ENCODE peak calls at places on chromosomes 4 and X, in six cellular contexts. U, L, X, D, Y and H are unnamed samples.

GRCh38 chr4:142752331-142752830 is 93.7 kb downstream of the INPP4B start:
- DNase-seq in L (no peak), Y (no peak), X (no peak), U (no peak), D (no peak), H (no peak)

GRCh38 chr4:16579866-16580265 is 318.6 kb downstream of the LDB2 start:
- DNase-seq in D (no peak), Y (no peak), X (no peak), L (no peak), U (no peak), H (no peak)

GRCh38 chr4:159526172-159526571 is 423.3 kb downstream of the RAPGEF2 start:
- DNase-seq in D (no peak), X (no peak), U (no peak), Y (no peak), L (no peak), H (no peak)

GRCh38 chr4:47510036-47510435 is 25.0 kb downstream of the ATP10D start:
- DNase-seq in U (no peak), D (no peak), L (no peak), X (no peak), Y (no peak), H (no peak)

GRCh38 chr4:105191621-105192210 is 45.0 kb downstream of the TET2 start:
- DNase-seq in L (peak; percentile 81), U (no peak), Y (no peak), D (no peak), X (no peak), H (no peak)

GRCh38 chrX:140712413-140713173 is 3.0 kb downstream of the LINC00632 start:
- DNase-seq in X (peak; percentile 60), U (no peak), L (no peak), D (peak; percentile 44), Y (no peak), H (no peak)

GRCh38 chrX:55240788-55241187 is 20.6 kb downstream of the PAGE5 start:
- DNase-seq in Y (no peak), L (no peak), X (no peak), U (no peak), D (no peak), H (no peak)

GRCh38 chr4:121326580-121326979 is 54.2 kb downstream of the QRFPR start:
- DNase-seq in Y (no peak), U (no peak), L (no peak), X (no peak), D (no peak), H (no peak)

GRCh38 chr4:139522457-139522856 is 33.6 kb downstream of the SETD7 start:
- DNase-seq in X (no peak), U (no peak), Y (peak; percentile 5), D (no peak), L (no peak), H (no peak)

DNA sequence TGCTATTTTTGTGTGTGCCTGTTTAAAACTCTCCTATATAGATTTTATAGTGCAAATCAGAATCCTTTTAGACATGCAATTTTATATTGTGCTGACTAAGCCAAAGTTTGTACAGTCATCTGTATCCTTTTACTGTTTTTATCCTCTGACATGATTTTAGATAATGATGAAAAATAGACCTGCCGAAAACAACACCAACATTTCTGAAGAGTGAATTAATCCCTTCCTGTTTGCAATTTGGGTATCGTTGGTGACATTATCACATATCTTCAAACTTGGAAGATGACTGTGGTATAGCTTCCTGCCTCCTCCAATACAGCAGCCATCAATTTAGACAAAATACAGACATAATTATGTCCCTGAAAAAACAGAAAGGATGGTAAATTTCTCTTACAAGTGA is 28.9 kb upstream of the DSPP start:
- DNase-seq in U (no peak), X (no peak), L (no peak), D (no peak), Y (no peak), H (no peak)
- TF ChIP-seq MAX in U (no peak), X (no peak), L (no peak), D (no peak), Y (no peak), H (no peak)

DNA sequence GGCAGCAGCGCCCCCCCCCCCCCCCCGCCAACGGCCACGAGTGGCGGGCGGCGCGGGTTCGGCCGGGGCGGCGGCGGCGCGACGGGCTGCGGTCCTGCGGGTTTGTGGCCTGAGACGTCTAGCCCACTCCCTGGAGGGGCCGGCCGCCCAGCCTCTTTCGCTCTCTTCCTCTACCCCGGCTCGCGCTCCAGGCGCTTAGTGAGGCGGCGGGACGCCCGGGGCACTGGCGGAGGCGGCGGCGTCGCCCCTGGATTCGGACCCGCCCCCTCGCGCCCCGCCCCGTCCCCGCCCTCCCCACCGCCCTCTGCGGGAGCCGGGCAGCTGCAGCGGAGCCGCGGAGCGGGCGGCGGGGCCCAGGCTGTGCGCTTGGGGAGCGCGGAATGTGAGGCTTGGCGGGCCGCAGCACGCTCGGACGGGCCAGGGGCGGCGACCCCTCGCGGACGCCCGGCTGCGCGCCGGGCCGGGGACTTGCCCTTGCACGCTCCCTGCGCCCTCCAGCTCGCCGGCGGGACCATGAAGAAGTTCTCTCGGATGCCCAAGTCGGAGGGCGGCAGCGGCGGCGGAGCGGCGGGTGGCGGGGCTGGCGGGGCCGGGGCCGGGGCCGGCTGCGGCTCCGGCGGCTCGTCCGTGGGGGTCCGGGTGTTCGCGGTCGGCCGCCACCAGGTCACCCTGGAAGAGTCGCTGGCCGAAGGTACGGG is at the start of gene BMP2K:
- DNase-seq in D (peak; percentile 82), X (peak; percentile 82), U (peak; percentile 89), Y (peak; percentile 57), L (no peak), H (peak; percentile 27)
- TF ChIP-seq ATF3 in D (no peak), X (no peak), U (no peak), Y (no peak), L (no peak), H (no peak)

DNA sequence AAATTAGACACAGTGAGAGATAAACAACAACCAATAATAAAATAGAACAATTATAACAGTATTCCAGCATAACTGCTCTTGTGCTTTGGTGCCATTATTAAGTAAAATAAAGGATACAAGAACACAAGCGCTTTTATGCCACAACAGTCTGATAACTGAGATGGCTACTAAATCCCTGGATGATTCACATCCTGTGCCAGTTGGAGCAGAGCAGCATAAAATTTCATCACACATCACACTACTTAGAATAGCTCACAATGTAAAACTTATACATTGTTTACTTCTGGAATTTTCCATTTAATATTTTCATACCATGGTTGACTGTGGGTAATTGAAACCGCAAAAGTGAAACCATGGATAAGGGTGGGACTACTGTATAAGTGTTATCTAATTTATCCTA is 399.9 kb upstream of the CNKSR2 start:
- DNase-seq in U (no peak), D (no peak), Y (no peak), X (no peak), L (no peak), H (no peak)
- TF ChIP-seq MAX in U (no peak), D (no peak), Y (no peak), X (no peak), L (no peak), H (no peak)

GRCh38 chr4:12580787-12581186 is 903.4 kb downstream of the RAB28 start:
- DNase-seq in D (no peak), L (no peak), X (no peak), Y (no peak), U (no peak), H (no peak)

GRCh38 chr4:12583286-12583685 is 900.9 kb downstream of the RAB28 start:
- DNase-seq in L (no peak), D (no peak), X (no peak), U (no peak), Y (no peak), H (no peak)

GRCh38 chr4:12584116-12584875 is 899.8 kb downstream of the RAB28 start:
- DNase-seq in U (no peak), D (no peak), X (no peak), L (no peak), Y (no peak), H (no peak)

GRCh38 chr4:12576409-12576808 is 907.7 kb downstream of the RAB28 start:
- DNase-seq in L (no peak), D (no peak), U (no peak), Y (no peak), X (no peak), H (no peak)

GRCh38 chr4:12579172-12579571 is 905.0 kb downstream of the RAB28 start:
- DNase-seq in X (no peak), Y (no peak), U (no peak), L (no peak), D (no peak), H (no peak)
- TF ChIP-seq ATF3 in X (no peak), Y (no peak), U (no peak), L (no peak), D (no peak), H (no peak)

DNA sequence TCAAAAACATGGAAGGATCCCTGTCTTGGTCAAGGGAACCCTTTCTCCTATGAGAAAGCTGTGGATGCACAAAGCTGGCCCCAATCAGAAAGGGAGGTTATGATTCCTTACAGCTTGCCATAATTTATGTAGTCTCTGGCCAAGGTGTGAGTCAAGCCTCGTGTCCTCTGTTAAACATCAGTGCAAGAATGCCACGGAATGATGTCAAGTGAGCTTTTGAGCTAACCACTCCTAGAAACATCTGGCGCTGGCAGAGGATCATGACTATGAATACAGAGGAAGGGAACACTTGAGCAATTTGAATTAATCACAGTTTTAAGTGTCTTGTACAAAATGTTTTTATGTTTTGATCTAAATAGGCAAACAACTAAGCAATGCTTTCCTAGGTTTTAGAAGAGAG is 51.5 kb upstream of the RAP2C start:
- DNase-seq in U (no peak), X (no peak), Y (no peak), D (no peak), L (no peak), H (no peak)
- TF ChIP-seq MAX in U (no peak), X (no peak), Y (no peak), D (no peak), L (no peak), H (no peak)

GRCh38 chr4:156374069-156374468 is 420.4 kb upstream of the CTSO start:
- DNase-seq in U (no peak), L (no peak), Y (no peak), X (no peak), D (no peak), H (no peak)
- TF ChIP-seq ATF3 in U (no peak), L (no peak), Y (no peak), X (no peak), D (no peak), H (no peak)

GRCh38 chr4:124710911-124711310 is 1.6 kb downstream of the ANKRD50 start:
- DNase-seq in D (no peak), L (no peak), X (no peak), Y (no peak), U (no peak), H (no peak)
- TF ChIP-seq MAX in D (no peak), L (no peak), X (no peak), Y (no peak), U (no peak), H (no peak)

DNA sequence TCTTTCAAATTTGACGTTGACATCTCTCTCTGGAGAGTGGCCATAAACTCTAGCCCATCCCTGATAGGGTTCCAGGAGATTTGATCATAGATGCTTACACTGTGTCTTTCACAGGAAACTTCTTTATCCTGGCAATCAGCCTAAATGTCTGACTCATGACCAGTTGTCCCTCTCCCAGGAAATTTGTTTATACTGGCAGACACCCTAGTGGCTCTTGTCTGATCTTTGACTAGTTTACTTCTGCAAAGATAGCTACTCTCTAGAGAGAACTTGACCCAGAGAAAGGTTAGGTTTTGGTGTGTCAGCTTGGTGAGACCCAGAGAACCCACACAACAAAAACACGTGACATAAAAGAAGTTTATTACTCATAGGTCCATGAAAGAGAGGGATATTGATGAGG is 509.8 kb downstream of the CENPC start:
- DNase-seq in X (no peak), D (no peak), Y (peak; percentile 20), L (no peak), U (no peak), H (no peak)
- TF ChIP-seq ATF3 in X (no peak), D (no peak), Y (no peak), L (no peak), U (no peak), H (no peak)